ENCODE peak calls at places on chromosome 17, in eight cellular contexts. C, B, G, J, M, A, S and W are unnamed samples.

GRCh38 chr17:75346906-75347305 is 57.7 kb upstream of the SLC25A19 start:
- DNase-seq in C (no peak), B (no peak), G (no peak), J (no peak), M (no peak), A (no peak), S (no peak), W (no peak)

GRCh38 chr17:75228847-75229246 is 23.4 kb downstream of the NUP85 start:
- DNase-seq in C (peak; percentile 30), B (no peak), G (no peak), J (no peak), M (no peak), A (no peak), S (no peak), W (no peak)

GRCh38 chr17:6101706-6102105 is 31.5 kb downstream of the WSCD1 start:
- DNase-seq in C (no peak), B (no peak), G (no peak), J (no peak), M (no peak), A (no peak), S (no peak), W (no peak)

GRCh38 chr17:49995055-49995738 is at the start of gene DLX3:
- DNase-seq in C (peak; percentile 58), B (peak; percentile 77), G (no peak), J (peak; percentile 78), M (no peak), A (peak; percentile 38), S (no peak), W (no peak)

GRCh38 chr17:6100146-6100545 is 30.0 kb downstream of the WSCD1 start:
- DNase-seq in C (no peak), B (no peak), G (no peak), J (no peak), M (no peak), A (no peak), S (no peak), W (no peak)

GRCh38 chr17:69874220-69874670 is 200.8 kb upstream of the KCNJ16 start:
- DNase-seq in C (peak; percentile 91), B (peak; percentile 95), G (no peak), J (no peak), M (no peak), A (no peak), S (no peak), W (no peak)

GRCh38 chr17:8162997-8163977 is 539 bp upstream of the VAMP2 start:
- DNase-seq in C (peak; percentile 25), B (peak; percentile 28), G (no peak), J (peak; percentile 72), M (peak; percentile 58), A (no peak), S (peak; percentile 30), W (no peak)

GRCh38 chr17:73841431-73842060 is 197.3 kb upstream of the SDK2 start:
- DNase-seq in C (no peak), B (no peak), G (no peak), J (no peak), M (peak; percentile 28), A (peak; percentile 77), S (peak; percentile 25), W (no peak)

GRCh38 chr17:3710951-3711383 is 12.7 kb upstream of the HASPIN start:
- DNase-seq in C (peak; percentile 81), B (peak; percentile 79), G (no peak), J (no peak), M (no peak), A (no peak), S (peak; percentile 59), W (no peak)

GRCh38 chr17:17819561-17819995 is 17.2 kb downstream of the SREBF1 start:
- DNase-seq in C (peak; percentile 94), B (peak; percentile 93), G (no peak), J (no peak), M (peak; percentile 89), A (no peak), S (peak; percentile 88), W (peak; percentile 52)

GRCh38 chr17:14845562-14846335 is 419.4 kb downstream of the PMP22 start:
- DNase-seq in C (no peak), B (peak; percentile 8), G (no peak), J (no peak), M (no peak), A (no peak), S (no peak), W (no peak)

GRCh38 chr17:1970843-1971384 is 54.2 kb downstream of the RTN4RL1 start:
- DNase-seq in C (no peak), B (no peak), G (no peak), J (no peak), M (no peak), A (no peak), S (no peak), W (no peak)

GRCh38 chr17:17078832-17079231 is 36.6 kb downstream of the MPRIP start:
- DNase-seq in C (no peak), B (no peak), G (no peak), J (no peak), M (no peak), A (no peak), S (no peak), W (no peak)

GRCh38 chr17:1521067-1521466 is 4.7 kb upstream of the INPP5K start:
- DNase-seq in C (no peak), B (no peak), G (no peak), J (no peak), M (no peak), A (no peak), S (no peak), W (no peak)

GRCh38 chr17:28345420-28346198 is 10.0 kb downstream of the TNFAIP1 start:
- DNase-seq in C (peak; percentile 40), B (no peak), G (no peak), J (no peak), M (no peak), A (no peak), S (peak; percentile 13), W (no peak)

GRCh38 chr17:71024969-71025368 is 855.6 kb downstream of the KCNJ2 start:
- DNase-seq in C (no peak), B (no peak), G (no peak), J (no peak), M (no peak), A (no peak), S (no peak), W (no peak)

GRCh38 chr17:1413281-1413791 is 13.3 kb upstream of the YWHAE start:
- DNase-seq in C (peak; percentile 95), B (peak; percentile 68), G (no peak), J (no peak), M (no peak), A (no peak), S (peak; percentile 57), W (no peak)

GRCh38 chr17:77862890-77863813 is 95.4 kb upstream of the TNRC6C start:
- DNase-seq in C (no peak), B (no peak), G (no peak), J (no peak), M (no peak), A (no peak), S (no peak), W (no peak)

GRCh38 chr17:11610999-11611566 is 12.8 kb downstream of the DNAH9 start:
- DNase-seq in C (no peak), B (no peak), G (no peak), J (no peak), M (no peak), A (no peak), S (no peak), W (no peak)

GRCh38 chr17:3669548-3669947 is 936 bp downstream of the EMC6 start:
- DNase-seq in C (no peak), B (no peak), G (no peak), J (no peak), M (no peak), A (no peak), S (peak; percentile 14), W (no peak)

GRCh38 chr17:30552994-30553565 is 75.9 kb downstream of the GOSR1 start:
- DNase-seq in C (no peak), B (no peak), G (no peak), J (no peak), M (no peak), A (no peak), S (no peak), W (no peak)

GRCh38 chr17:8611135-8611534 is 19.4 kb downstream of the MYH10 start:
- DNase-seq in C (peak; percentile 10), B (no peak), G (no peak), J (no peak), M (no peak), A (no peak), S (no peak), W (no peak)

GRCh38 chr17:63774982-63775290 is 966 bp downstream of the DDX42 start:
- DNase-seq in C (peak; percentile 32), B (peak; percentile 51), G (no peak), J (no peak), M (no peak), A (no peak), S (peak; percentile 9), W (no peak)

GRCh38 chr17:41406205-41406604 is 8.8 kb upstream of the KRT31 start:
- DNase-seq in C (no peak), B (no peak), G (no peak), J (no peak), M (no peak), A (no peak), S (no peak), W (no peak)

GRCh38 chr17:39598635-39599005 is 9.1 kb downstream of the NEUROD2 start:
- DNase-seq in C (no peak), B (no peak), G (no peak), J (no peak), M (no peak), A (no peak), S (no peak), W (no peak)